ENCODE peak calls at places on chromosomes 6 and 20, in ten cellular contexts. One of them, this sample, is unnamed. For H3K4me1, the result is how much of the 10 kb centered on the place peaks cover.

GRCh38 chr20:49615401-49616153 is 47.6 kb upstream of the PTGIS start:
- DNase-seq in GM23248: peak
- DNase-seq in PC-3: peak
- DNase-seq in esophagus muscularis mucosa: no peak
- DNase-seq in psoas muscle: peak
- DNase-seq in tibial nerve: no peak
- DNase-seq in adrenal gland: peak
- DNase-seq in OCI-LY7: no peak
- DNase-seq in heart left ventricle: peak
- DNase-seq in fibroblast of lung: peak
- DNase-seq in this sample: no peak

GRCh38 chr20:58608096-58608840 is 42.8 kb upstream of the STX16 start:
- DNase-seq in psoas muscle: peak
- DNase-seq in tibial nerve: no peak
- DNase-seq in esophagus muscularis mucosa: no peak
- DNase-seq in OCI-LY7: no peak
- DNase-seq in fibroblast of lung: no peak
- DNase-seq in heart left ventricle: peak
- DNase-seq in GM23248: no peak
- DNase-seq in PC-3: no peak
- DNase-seq in adrenal gland: no peak
- DNase-seq in this sample: no peak

GRCh38 chr6:157561037-157561790 is 180.2 kb downstream of the ZDHHC14 start:
- DNase-seq in tibial nerve: no peak
- DNase-seq in adrenal gland: no peak
- DNase-seq in GM23248: no peak
- DNase-seq in heart left ventricle: no peak
- DNase-seq in psoas muscle: no peak
- DNase-seq in fibroblast of lung: no peak
- DNase-seq in OCI-LY7: peak
- DNase-seq in PC-3: no peak
- DNase-seq in esophagus muscularis mucosa: peak
- DNase-seq in this sample: no peak

GRCh38 chr6:72248621-72249020 is 362.3 kb downstream of the RIMS1 start:
- DNase-seq in heart left ventricle: no peak
- DNase-seq in tibial nerve: no peak
- DNase-seq in OCI-LY7: no peak
- DNase-seq in adrenal gland: no peak
- DNase-seq in GM23248: no peak
- DNase-seq in esophagus muscularis mucosa: no peak
- DNase-seq in PC-3: no peak
- DNase-seq in psoas muscle: no peak
- DNase-seq in fibroblast of lung: peak
- DNase-seq in this sample: no peak

GRCh38 chr20:10591956-10592521 is 81.8 kb downstream of the JAG1 start:
- DNase-seq in PC-3: peak
- DNase-seq in heart left ventricle: no peak
- DNase-seq in psoas muscle: no peak
- DNase-seq in adrenal gland: no peak
- DNase-seq in GM23248: peak
- DNase-seq in OCI-LY7: no peak
- DNase-seq in esophagus muscularis mucosa: no peak
- DNase-seq in fibroblast of lung: peak
- DNase-seq in tibial nerve: no peak
- DNase-seq in this sample: no peak

GRCh38 chr6:79821859-79822258 is 125.5 kb downstream of the ELOVL4 start:
- DNase-seq in tibial nerve: no peak
- DNase-seq in PC-3: peak
- DNase-seq in GM23248: peak
- DNase-seq in fibroblast of lung: no peak
- DNase-seq in adrenal gland: no peak
- DNase-seq in esophagus muscularis mucosa: no peak
- DNase-seq in psoas muscle: no peak
- DNase-seq in OCI-LY7: no peak
- DNase-seq in heart left ventricle: no peak
- DNase-seq in this sample: no peak

GRCh38 chr6:24240380-24240779 is 114.4 kb downstream of the NRSN1 start:
- DNase-seq in GM23248: no peak
- DNase-seq in psoas muscle: no peak
- DNase-seq in PC-3: no peak
- DNase-seq in tibial nerve: no peak
- DNase-seq in esophagus muscularis mucosa: no peak
- DNase-seq in OCI-LY7: no peak
- DNase-seq in heart left ventricle: no peak
- DNase-seq in fibroblast of lung: no peak
- DNase-seq in adrenal gland: no peak
- DNase-seq in this sample: no peak

GRCh38 chr6:126625019-126625418 is 285.1 kb downstream of the CENPW start:
- DNase-seq in esophagus muscularis mucosa: no peak
- DNase-seq in OCI-LY7: no peak
- DNase-seq in psoas muscle: no peak
- DNase-seq in heart left ventricle: no peak
- DNase-seq in adrenal gland: no peak
- DNase-seq in fibroblast of lung: peak
- DNase-seq in PC-3: peak
- DNase-seq in GM23248: peak
- DNase-seq in tibial nerve: no peak
- DNase-seq in this sample: no peak

GRCh38 chr6:136921521-136921935 is 573 bp upstream of the SLC35D3 start:
- DNase-seq in OCI-LY7: no peak
- DNase-seq in psoas muscle: no peak
- DNase-seq in tibial nerve: no peak
- DNase-seq in fibroblast of lung: no peak
- DNase-seq in PC-3: no peak
- DNase-seq in adrenal gland: no peak
- DNase-seq in GM23248: peak
- DNase-seq in esophagus muscularis mucosa: no peak
- DNase-seq in heart left ventricle: no peak
- DNase-seq in this sample: no peak

GRCh38 chr6:98094696-98095095 is 739.7 kb upstream of the POU3F2 start:
- DNase-seq in GM23248: peak
- DNase-seq in tibial nerve: no peak
- DNase-seq in psoas muscle: no peak
- DNase-seq in fibroblast of lung: no peak
- DNase-seq in PC-3: peak
- DNase-seq in esophagus muscularis mucosa: no peak
- DNase-seq in OCI-LY7: no peak
- DNase-seq in adrenal gland: no peak
- DNase-seq in heart left ventricle: no peak
- DNase-seq in this sample: no peak

GRCh38 chr6:137715589-137716045 is 151.4 kb upstream of the TNFAIP3 start:
- DNase-seq in heart left ventricle: no peak
- DNase-seq in GM23248: peak
- DNase-seq in tibial nerve: no peak
- DNase-seq in esophagus muscularis mucosa: no peak
- DNase-seq in OCI-LY7: no peak
- DNase-seq in fibroblast of lung: no peak
- DNase-seq in PC-3: no peak
- DNase-seq in psoas muscle: no peak
- DNase-seq in adrenal gland: no peak
- DNase-seq in this sample: no peak

GRCh38 chr20:19867940-19868371 is 109.9 kb downstream of the RIN2 start:
- DNase-seq in GM23248: peak
- DNase-seq in tibial nerve: no peak
- DNase-seq in psoas muscle: peak
- DNase-seq in PC-3: no peak
- DNase-seq in OCI-LY7: no peak
- DNase-seq in adrenal gland: peak
- DNase-seq in heart left ventricle: no peak
- DNase-seq in fibroblast of lung: no peak
- DNase-seq in esophagus muscularis mucosa: no peak
- DNase-seq in this sample: no peak

GRCh38 chr6:110337481-110337880 is 20.7 kb downstream of the METTL24 start:
- DNase-seq in heart left ventricle: no peak
- DNase-seq in fibroblast of lung: peak
- DNase-seq in tibial nerve: no peak
- DNase-seq in adrenal gland: no peak
- DNase-seq in PC-3: no peak
- DNase-seq in psoas muscle: no peak
- DNase-seq in esophagus muscularis mucosa: no peak
- DNase-seq in GM23248: peak
- DNase-seq in OCI-LY7: no peak
- DNase-seq in this sample: no peak

GRCh38 chr20:23361651-23362391 is at the start of gene GZF1:
- DNase-seq in fibroblast of lung: peak
- DNase-seq in heart left ventricle: peak
- DNase-seq in psoas muscle: peak
- DNase-seq in esophagus muscularis mucosa: peak
- DNase-seq in OCI-LY7: peak
- DNase-seq in GM23248: peak
- DNase-seq in PC-3: peak
- DNase-seq in tibial nerve: peak
- DNase-seq in adrenal gland: peak
- DNase-seq in this sample: peak

GRCh38 chr20:23361108-23361650 is 803 bp upstream of the GZF1 start:
- DNase-seq in fibroblast of lung: peak
- DNase-seq in OCI-LY7: no peak
- DNase-seq in adrenal gland: peak
- DNase-seq in esophagus muscularis mucosa: no peak
- DNase-seq in psoas muscle: no peak
- DNase-seq in PC-3: peak
- DNase-seq in GM23248: peak
- DNase-seq in tibial nerve: no peak
- DNase-seq in heart left ventricle: no peak
- DNase-seq in this sample: no peak

GRCh38 chr20:23357767-23358562 is 4.0 kb upstream of the GZF1 start:
- DNase-seq in GM23248: peak
- DNase-seq in psoas muscle: peak
- DNase-seq in heart left ventricle: peak
- DNase-seq in adrenal gland: peak
- DNase-seq in esophagus muscularis mucosa: peak
- DNase-seq in PC-3: peak
- DNase-seq in fibroblast of lung: peak
- DNase-seq in tibial nerve: peak
- DNase-seq in OCI-LY7: peak
- DNase-seq in this sample: peak

GRCh38 chr20:23358563-23358906 is 3.4 kb upstream of the GZF1 start:
- DNase-seq in PC-3: no peak
- DNase-seq in psoas muscle: no peak
- DNase-seq in heart left ventricle: no peak
- DNase-seq in OCI-LY7: no peak
- DNase-seq in fibroblast of lung: no peak
- DNase-seq in GM23248: no peak
- DNase-seq in adrenal gland: no peak
- DNase-seq in esophagus muscularis mucosa: no peak
- DNase-seq in tibial nerve: no peak
- DNase-seq in this sample: no peak

DNA sequence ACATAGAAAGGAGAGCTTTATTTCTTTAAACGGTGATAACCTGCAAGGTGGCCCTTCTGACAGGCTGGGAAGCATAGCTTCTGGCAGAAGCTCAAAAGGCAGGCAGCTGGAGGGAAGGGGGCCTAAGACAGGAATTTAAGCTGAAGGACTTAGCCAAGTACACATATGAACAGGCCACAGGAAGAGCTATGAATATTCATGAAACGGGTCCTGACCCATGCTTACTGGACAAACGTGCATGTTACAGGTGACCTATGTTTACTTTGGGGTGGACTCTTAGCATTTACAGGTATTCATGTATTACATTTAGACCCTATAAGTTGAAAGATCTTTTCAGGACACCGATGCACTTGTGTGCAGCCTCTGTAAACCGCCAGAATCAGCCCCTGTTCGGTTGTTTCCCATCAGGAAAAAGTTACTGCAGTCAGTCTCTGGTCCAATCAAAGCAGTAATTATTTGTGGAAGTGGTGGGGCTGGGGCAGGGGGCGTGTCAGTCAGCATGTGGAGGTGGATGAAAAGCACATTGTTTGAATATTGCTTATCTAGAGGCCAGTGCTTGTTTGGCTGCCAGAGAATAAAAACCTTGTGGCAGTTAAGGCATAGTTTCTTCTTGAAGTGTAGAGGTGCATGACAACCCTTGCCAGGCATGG is 2.9 kb upstream of the GZF1 start:
- DNase-seq in OCI-LY7: no peak
- DNase-seq in heart left ventricle: no peak
- DNase-seq in tibial nerve: no peak
- DNase-seq in esophagus muscularis mucosa: no peak
- DNase-seq in GM23248: no peak
- DNase-seq in adrenal gland: no peak
- DNase-seq in PC-3: no peak
- DNase-seq in psoas muscle: no peak
- DNase-seq in fibroblast of lung: no peak
- DNase-seq in this sample: no peak
- H3K4me1 ChIP-seq in OCI-LY7: under half
- H3K4me1 ChIP-seq in heart left ventricle: under half
- H3K4me1 ChIP-seq in tibial nerve: under half
- H3K4me1 ChIP-seq in esophagus muscularis mucosa: under half
- H3K4me1 ChIP-seq in GM23248: under half
- H3K4me1 ChIP-seq in adrenal gland: under half
- H3K4me1 ChIP-seq in PC-3: under half
- H3K4me1 ChIP-seq in psoas muscle: under half
- H3K4me1 ChIP-seq in fibroblast of lung: under half
- H3K4me1 ChIP-seq in this sample: under half

GRCh38 chr6:56329296-56330050 is 82.1 kb upstream of the COL21A1 start:
- DNase-seq in PC-3: no peak
- DNase-seq in tibial nerve: no peak
- DNase-seq in adrenal gland: no peak
- DNase-seq in OCI-LY7: no peak
- DNase-seq in heart left ventricle: no peak
- DNase-seq in psoas muscle: no peak
- DNase-seq in GM23248: peak
- DNase-seq in fibroblast of lung: peak
- DNase-seq in esophagus muscularis mucosa: no peak
- DNase-seq in this sample: no peak
- H3K4me1 ChIP-seq in PC-3: under half
- H3K4me1 ChIP-seq in tibial nerve: under half
- H3K4me1 ChIP-seq in adrenal gland: under half
- H3K4me1 ChIP-seq in OCI-LY7: under half
- H3K4me1 ChIP-seq in heart left ventricle: under half
- H3K4me1 ChIP-seq in psoas muscle: under half
- H3K4me1 ChIP-seq in GM23248: under half
- H3K4me1 ChIP-seq in fibroblast of lung: under half
- H3K4me1 ChIP-seq in esophagus muscularis mucosa: under half
- H3K4me1 ChIP-seq in this sample: under half

DNA sequence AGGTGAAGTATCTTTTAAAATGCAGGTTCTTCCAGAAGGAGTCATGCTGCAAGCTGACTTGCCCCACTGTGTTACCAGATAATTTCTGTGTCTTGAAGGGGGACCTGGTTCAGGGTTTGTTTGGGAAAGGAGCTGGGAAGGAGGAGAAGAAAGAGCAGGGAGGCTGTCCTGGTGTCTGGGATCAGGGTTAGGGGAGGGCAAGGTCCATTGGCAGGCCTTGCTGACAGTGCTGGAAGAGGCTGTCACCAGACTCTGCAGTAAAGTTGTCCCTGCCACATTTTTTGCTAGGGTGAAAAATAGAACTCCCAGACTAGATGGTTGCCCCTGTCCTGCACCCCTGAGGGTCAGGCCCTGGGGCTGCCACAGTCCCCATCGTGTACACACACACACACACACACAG is 14.9 kb downstream of the GLP1R start:
- DNase-seq in PC-3: no peak
- DNase-seq in heart left ventricle: no peak
- DNase-seq in tibial nerve: no peak
- DNase-seq in GM23248: no peak
- DNase-seq in OCI-LY7: no peak
- DNase-seq in psoas muscle: no peak
- DNase-seq in adrenal gland: no peak
- DNase-seq in fibroblast of lung: no peak
- DNase-seq in esophagus muscularis mucosa: no peak
- DNase-seq in this sample: no peak
- H3K4me1 ChIP-seq in PC-3: under half
- H3K4me1 ChIP-seq in heart left ventricle: under half
- H3K4me1 ChIP-seq in tibial nerve: under half
- H3K4me1 ChIP-seq in GM23248: under half
- H3K4me1 ChIP-seq in OCI-LY7: under half
- H3K4me1 ChIP-seq in psoas muscle: under half
- H3K4me1 ChIP-seq in adrenal gland: under half
- H3K4me1 ChIP-seq in fibroblast of lung: under half
- H3K4me1 ChIP-seq in esophagus muscularis mucosa: under half
- H3K4me1 ChIP-seq in this sample: under half

GRCh38 chr6:39909701-39910100 is 24.6 kb downstream of the MOCS1 start:
- DNase-seq in GM23248: no peak
- DNase-seq in heart left ventricle: no peak
- DNase-seq in fibroblast of lung: no peak
- DNase-seq in tibial nerve: no peak
- DNase-seq in psoas muscle: no peak
- DNase-seq in adrenal gland: no peak
- DNase-seq in OCI-LY7: no peak
- DNase-seq in esophagus muscularis mucosa: no peak
- DNase-seq in PC-3: no peak
- DNase-seq in this sample: no peak
- H3K4me1 ChIP-seq in GM23248: under half
- H3K4me1 ChIP-seq in heart left ventricle: under half
- H3K4me1 ChIP-seq in fibroblast of lung: under half
- H3K4me1 ChIP-seq in tibial nerve: under half
- H3K4me1 ChIP-seq in psoas muscle: under half
- H3K4me1 ChIP-seq in adrenal gland: under half
- H3K4me1 ChIP-seq in OCI-LY7: under half
- H3K4me1 ChIP-seq in esophagus muscularis mucosa: under half
- H3K4me1 ChIP-seq in PC-3: under half
- H3K4me1 ChIP-seq in this sample: under half